ENCODE peak calls at places on chromosome 13, in eight cellular contexts. F, I, C, P, Q, X, M and J are unnamed samples.

GRCh38 chr13:92806215-92806614 is 420.4 kb upstream of the GPC6 start:
- DNase-seq in F (peak), I (no peak), C (no peak), P (no peak), Q (peak), X (no peak), M (no peak), J (no peak)

GRCh38 chr13:76927955-76928354 is 20.4 kb upstream of the ACOD1 start:
- DNase-seq in F (no peak), I (no peak), C (no peak), P (no peak), Q (no peak), X (no peak), M (no peak), J (no peak)

GRCh38 chr13:31848621-31849020 is 109.3 kb downstream of the RXFP2 start:
- DNase-seq in F (no peak), I (no peak), C (no peak), P (no peak), Q (no peak), X (no peak), M (no peak), J (no peak)

GRCh38 chr13:97367016-97367415 is 67.0 kb upstream of the RAP2A start:
- DNase-seq in F (no peak), I (no peak), C (no peak), P (no peak), Q (peak), X (no peak), M (no peak), J (no peak)

GRCh38 chr13:25232937-25233515 is 54.3 kb downstream of the MTMR6 start:
- DNase-seq in F (peak), I (peak), C (peak), P (no peak), Q (peak), X (no peak), M (peak), J (no peak)

GRCh38 chr13:38417727-38418126 is 68.1 kb downstream of the UFM1 start:
- DNase-seq in F (peak), I (peak), C (peak), P (no peak), Q (peak), X (peak), M (peak), J (no peak)

GRCh38 chr13:63409791-63410351 is 1994.2 kb upstream of the PCDH20 start:
- DNase-seq in F (no peak), I (no peak), C (no peak), P (no peak), Q (no peak), X (no peak), M (no peak), J (no peak)

GRCh38 chr13:88107486-88108044 is 436.4 kb downstream of the SLITRK5 start:
- DNase-seq in F (no peak), I (no peak), C (no peak), P (no peak), Q (no peak), X (no peak), M (no peak), J (no peak)

GRCh38 chr13:104597554-104598240 is 1531.5 kb upstream of the SLC10A2 start:
- DNase-seq in F (no peak), I (peak), C (no peak), P (peak), Q (no peak), X (no peak), M (no peak), J (no peak)

GRCh38 chr13:50916701-50917184 is 7.2 kb downstream of the RNASEH2B start:
- DNase-seq in F (peak), I (no peak), C (no peak), P (no peak), Q (peak), X (no peak), M (no peak), J (no peak)

GRCh38 chr13:98521876-98522275 is 55.0 kb downstream of the STK24 start:
- DNase-seq in F (no peak), I (no peak), C (no peak), P (no peak), Q (no peak), X (no peak), M (no peak), J (no peak)

GRCh38 chr13:71721117-71721516 is 145.9 kb downstream of the DACH1 start:
- DNase-seq in F (no peak), I (no peak), C (no peak), P (no peak), Q (no peak), X (no peak), M (no peak), J (no peak)

GRCh38 chr13:52862358-52863206 is 14.1 kb upstream of the PCDH8 start:
- DNase-seq in F (peak), I (peak), C (peak), P (peak), Q (no peak), X (peak), M (peak), J (no peak)

GRCh38 chr13:33402975-33403374 is 117.4 kb upstream of the STARD13 start:
- DNase-seq in F (no peak), I (no peak), C (no peak), P (no peak), Q (no peak), X (no peak), M (no peak), J (no peak)

GRCh38 chr13:105990256-105990958 is 545.1 kb downstream of the EFNB2 start:
- DNase-seq in F (no peak), I (no peak), C (no peak), P (no peak), Q (peak), X (no peak), M (peak), J (no peak)

GRCh38 chr13:35225159-35225558 is 251.3 kb downstream of the MAB21L1 start:
- DNase-seq in F (no peak), I (peak), C (no peak), P (no peak), Q (no peak), X (no peak), M (no peak), J (no peak)

GRCh38 chr13:47680752-47681151 is 320.3 kb downstream of the SUCLA2 start:
- DNase-seq in F (no peak), I (no peak), C (no peak), P (no peak), Q (peak), X (no peak), M (peak), J (no peak)

GRCh38 chr13:59120297-59120843 is 1043.4 kb downstream of the DIAPH3 start:
- DNase-seq in F (no peak), I (no peak), C (no peak), P (no peak), Q (no peak), X (no peak), M (no peak), J (no peak)

GRCh38 chr13:80341098-80341701 is at the start of gene SPRY2:
- DNase-seq in F (no peak), I (peak), C (peak), P (peak), Q (peak), X (peak), M (peak), J (peak)

GRCh38 chr13:105047676-105048295 is 1487.7 kb downstream of the EFNB2 start:
- DNase-seq in F (no peak), I (no peak), C (no peak), P (no peak), Q (peak), X (no peak), M (no peak), J (no peak)

GRCh38 chr13:92303428-92303827 is 905.0 kb downstream of the GPC5 start:
- DNase-seq in F (no peak), I (no peak), C (no peak), P (no peak), Q (peak), X (no peak), M (no peak), J (no peak)

GRCh38 chr13:33363328-33363727 is 77.8 kb upstream of the STARD13 start:
- DNase-seq in F (no peak), I (no peak), C (no peak), P (no peak), Q (no peak), X (no peak), M (no peak), J (no peak)

GRCh38 chr13:44021422-44021821 is 141.7 kb downstream of the LACC1 start:
- DNase-seq in F (no peak), I (no peak), C (no peak), P (no peak), Q (no peak), X (no peak), M (no peak), J (no peak)

GRCh38 chr13:41398494-41399190 is 58.7 kb upstream of the RGCC start:
- DNase-seq in F (no peak), I (no peak), C (no peak), P (no peak), Q (peak), X (no peak), M (no peak), J (no peak)

GRCh38 chr13:98155475-98156111 is 12.7 kb downstream of the FARP1 start:
- DNase-seq in F (no peak), I (no peak), C (no peak), P (no peak), Q (peak), X (no peak), M (no peak), J (no peak)

GRCh38 chr13:88424463-88424862 is 753.3 kb downstream of the SLITRK5 start:
- DNase-seq in F (no peak), I (no peak), C (no peak), P (no peak), Q (no peak), X (no peak), M (no peak), J (no peak)

GRCh38 chr13:23350009-23350408 is 83.5 kb downstream of the SACS start:
- DNase-seq in F (no peak), I (no peak), C (peak), P (no peak), Q (no peak), X (no peak), M (no peak), J (no peak)

GRCh38 chr13:52665325-52665724 is 12.7 kb downstream of the SUGT1 start:
- DNase-seq in F (peak), I (peak), C (peak), P (no peak), Q (peak), X (no peak), M (peak), J (no peak)

GRCh38 chr13:50693755-50694154 is 149.7 kb downstream of the DLEU7 start:
- DNase-seq in F (no peak), I (peak), C (no peak), P (peak), Q (peak), X (no peak), M (no peak), J (no peak)

GRCh38 chr13:51921790-51922740 is 60.3 kb downstream of the CCDC70 start:
- DNase-seq in F (peak), I (no peak), C (peak), P (no peak), Q (peak), X (no peak), M (no peak), J (no peak)

GRCh38 chr13:99058527-99059495 is 80.9 kb upstream of the DOCK9 start:
- DNase-seq in F (no peak), I (no peak), C (no peak), P (no peak), Q (no peak), X (no peak), M (no peak), J (no peak)

GRCh38 chr13:71610876-71611275 is 256.1 kb downstream of the DACH1 start:
- DNase-seq in F (no peak), I (no peak), C (no peak), P (no peak), Q (no peak), X (no peak), M (no peak), J (no peak)

GRCh38 chr13:79194272-79194671 is 211.8 kb downstream of the RBM26 start:
- DNase-seq in F (peak), I (no peak), C (no peak), P (no peak), Q (no peak), X (no peak), M (no peak), J (no peak)

GRCh38 chr13:19961484-19961883 is 3.0 kb downstream of the ZMYM2 start:
- DNase-seq in F (no peak), I (no peak), C (no peak), P (no peak), Q (no peak), X (no peak), M (no peak), J (no peak)

GRCh38 chr13:98443329-98443728 is 133.6 kb downstream of the STK24 start:
- DNase-seq in F (no peak), I (no peak), C (peak), P (no peak), Q (peak), X (no peak), M (peak), J (no peak)

GRCh38 chr13:30112602-30113435 is 194.5 kb downstream of the KATNAL1 start:
- DNase-seq in F (peak), I (peak), C (peak), P (peak), Q (peak), X (peak), M (peak), J (peak)

GRCh38 chr13:30109471-30110135 is 197.7 kb downstream of the KATNAL1 start:
- DNase-seq in F (no peak), I (no peak), C (no peak), P (no peak), Q (no peak), X (no peak), M (no peak), J (no peak)

GRCh38 chr13:30110301-30111070 is 196.9 kb downstream of the KATNAL1 start:
- DNase-seq in F (no peak), I (no peak), C (no peak), P (no peak), Q (no peak), X (no peak), M (no peak), J (no peak)

GRCh38 chr13:30113531-30113930 is 193.8 kb downstream of the KATNAL1 start:
- DNase-seq in F (no peak), I (no peak), C (no peak), P (no peak), Q (no peak), X (no peak), M (no peak), J (no peak)

DNA sequence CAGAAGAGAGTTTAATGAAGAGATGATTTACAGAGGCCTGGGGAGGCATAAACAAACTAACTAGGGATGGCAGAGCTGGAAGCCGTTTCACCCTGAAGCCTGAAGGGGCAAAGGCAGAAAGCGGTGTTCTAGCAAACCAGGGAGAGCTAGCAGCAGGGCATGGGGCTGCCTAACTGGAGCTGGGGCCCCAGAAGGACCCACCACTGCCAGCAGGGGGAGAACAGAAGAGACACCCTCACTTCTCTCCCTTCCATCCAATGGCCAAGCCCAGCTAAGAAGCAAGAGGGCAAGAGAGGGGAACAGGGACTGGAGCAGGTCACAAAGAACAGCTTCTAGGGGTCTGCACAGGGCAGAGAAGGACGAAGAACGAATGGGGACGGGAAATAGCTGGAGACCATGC is 195.5 kb downstream of the KATNAL1 start:
- DNase-seq in F (peak), I (no peak), C (peak), P (peak), Q (no peak), X (peak), M (no peak), J (no peak)
- TF ChIP-seq CTCF in F (peak), I (peak), C (no peak), P (peak), Q (peak), X (no peak), M (no peak), J (no peak)

DNA sequence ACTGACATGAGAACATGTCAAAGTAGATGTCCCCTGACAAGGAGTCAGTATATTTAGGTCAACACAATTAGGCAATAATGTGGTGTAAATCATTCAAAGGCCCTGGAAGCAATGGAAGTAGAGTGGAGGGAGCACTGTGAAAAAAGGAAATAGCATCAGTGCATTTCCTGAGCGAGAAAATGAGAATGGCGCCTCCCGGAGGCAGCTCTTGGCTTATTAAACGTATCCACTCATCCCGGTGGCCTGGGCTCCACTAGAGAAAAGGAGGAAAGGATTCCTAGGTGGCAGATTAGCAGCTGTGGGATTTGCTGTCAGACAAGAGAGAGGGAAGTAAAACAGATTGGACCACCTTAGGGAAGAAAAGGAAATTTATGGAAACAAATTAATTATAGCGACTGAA is 173.7 kb upstream of the TMTC4 start:
- DNase-seq in F (no peak), I (peak), C (no peak), P (no peak), Q (no peak), X (no peak), M (no peak), J (no peak)
- TF ChIP-seq CTCF in F (no peak), I (peak), C (no peak), P (no peak), Q (no peak), X (no peak), M (no peak), J (no peak)

GRCh38 chr13:111269508-111269907 is 50.9 kb upstream of the TEX29 start:
- DNase-seq in F (no peak), I (no peak), C (no peak), P (no peak), Q (no peak), X (no peak), M (no peak), J (no peak)
- TF ChIP-seq CTCF in F (no peak), I (no peak), C (no peak), P (no peak), Q (no peak), X (no peak), M (no peak), J (no peak)

DNA sequence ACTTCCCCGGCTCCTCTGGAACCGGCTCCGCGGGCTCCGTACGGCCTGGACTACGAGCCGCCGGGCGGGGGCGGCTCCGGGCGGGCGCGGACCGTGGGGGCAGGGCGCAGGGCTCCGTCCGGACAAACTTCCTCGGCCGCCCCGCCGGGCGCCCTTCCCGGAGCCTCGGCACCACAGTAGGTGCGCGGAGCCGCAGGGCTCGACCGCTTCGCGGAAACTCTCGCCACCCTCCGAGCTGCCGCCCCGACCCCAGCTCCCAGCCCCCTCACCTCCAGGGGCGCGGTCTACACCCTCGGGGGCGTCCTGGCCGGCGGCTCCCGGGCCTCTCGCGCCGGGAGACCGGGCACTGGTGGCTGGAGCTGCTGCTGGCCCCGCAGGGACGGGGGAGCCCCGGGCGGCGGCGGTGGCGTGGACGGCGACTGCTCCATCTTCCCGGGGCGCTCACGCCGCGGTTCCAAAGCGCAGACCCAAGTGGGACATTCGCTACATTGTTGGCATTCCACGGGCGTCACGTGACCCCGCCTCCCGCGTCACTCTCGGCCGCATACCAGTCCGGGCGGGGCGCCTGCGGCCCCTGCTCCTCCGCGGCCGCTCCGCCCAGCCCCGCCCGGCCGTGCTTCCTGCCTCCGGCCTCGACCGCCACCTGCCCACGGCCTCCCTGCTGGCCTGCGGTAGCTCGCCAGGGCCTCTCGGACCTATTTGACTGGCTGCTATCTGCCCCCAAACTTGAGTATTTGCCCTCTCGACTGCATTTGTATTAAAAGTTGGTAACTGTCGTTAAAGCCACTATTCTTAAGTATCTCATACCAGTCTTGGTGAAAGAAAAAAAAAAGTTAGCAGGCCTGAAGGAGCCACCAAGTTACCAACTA is at the start of gene LATS2:
- DNase-seq in F (peak), I (peak), C (peak), P (peak), Q (peak), X (peak), M (peak), J (peak)
- TF ChIP-seq CTCF in F (no peak), I (no peak), C (no peak), P (no peak), Q (peak), X (no peak), M (peak), J (peak)

GRCh38 chr13:39942177-39942900 is 286.9 kb downstream of the COG6 start:
- DNase-seq in F (no peak), I (no peak), C (no peak), P (no peak), Q (no peak), X (no peak), M (no peak), J (no peak)
- TF ChIP-seq CTCF in F (no peak), I (no peak), C (no peak), P (no peak), Q (no peak), X (no peak), M (no peak), J (no peak)

GRCh38 chr13:37136633-37137032 is 31.2 kb upstream of the CSNK1A1L start:
- DNase-seq in F (no peak), I (no peak), C (no peak), P (no peak), Q (no peak), X (no peak), M (no peak), J (no peak)

GRCh38 chr13:37139356-37139755 is 33.9 kb upstream of the CSNK1A1L start:
- DNase-seq in F (no peak), I (no peak), C (no peak), P (no peak), Q (no peak), X (no peak), M (no peak), J (no peak)

GRCh38 chr13:37136187-37136586 is 30.7 kb upstream of the CSNK1A1L start:
- DNase-seq in F (no peak), I (no peak), C (no peak), P (no peak), Q (no peak), X (no peak), M (no peak), J (no peak)

GRCh38 chr13:37138917-37139316 is 33.5 kb upstream of the CSNK1A1L start:
- DNase-seq in F (no peak), I (no peak), C (no peak), P (no peak), Q (no peak), X (no peak), M (no peak), J (no peak)

GRCh38 chr13:37138169-37138568 is 32.7 kb upstream of the CSNK1A1L start:
- DNase-seq in F (no peak), I (no peak), C (peak), P (peak), Q (peak), X (no peak), M (no peak), J (no peak)
- TF ChIP-seq CTCF in F (no peak), I (peak), C (no peak), P (no peak), Q (peak), X (no peak), M (peak), J (no peak)

GRCh38 chr13:42660367-42660965 is 86.5 kb downstream of the TNFSF11 start:
- DNase-seq in F (peak), I (no peak), C (no peak), P (no peak), Q (peak), X (no peak), M (peak), J (no peak)
- TF ChIP-seq CTCF in F (peak), I (no peak), C (peak), P (no peak), Q (peak), X (no peak), M (peak), J (no peak)

GRCh38 chr13:113275387-113275786 is 21.7 kb upstream of the LAMP1 start:
- DNase-seq in F (peak), I (peak), C (peak), P (peak), Q (peak), X (peak), M (peak), J (peak)
- TF ChIP-seq CTCF in F (peak), I (peak), C (peak), P (peak), Q (peak), X (peak), M (peak), J (peak)